ENCODE peak calls at places on chromosomes 16 and 17, in five cellular contexts. M is AG09319; H is activated CD8-positive, alpha-beta T cell treated with anti-CD3 and anti-CD28 coated beads for 36 hours; V is osteoblast; D is HCT116. F is an unnamed sample.

GRCh38 chr17:31452101-31452500 is 60.6 kb downstream of the RAB11FIP4 start:
- DNase-seq in M (no peak), H (no peak), V (peak; percentile 41), D (no peak), F (no peak)

GRCh38 chr17:80187090-80187489 is 17.3 kb downstream of the CARD14 start:
- DNase-seq in M (no peak), H (no peak), V (peak; percentile 93), D (no peak), F (no peak)

GRCh38 chr17:30520436-30520835 is 43.2 kb downstream of the GOSR1 start:
- DNase-seq in M (peak; percentile 57), H (no peak), V (peak; percentile 99), D (no peak), F (no peak)

GRCh38 chr16:51151435-51151950 is 423 bp upstream of the SALL1 start:
- DNase-seq in M (peak; percentile 64), H (no peak), V (peak; percentile 92), D (no peak), F (no peak)

GRCh38 chr16:54503011-54503410 is 216.4 kb upstream of the IRX3 start:
- DNase-seq in M (no peak), H (no peak), V (no peak), D (no peak), F (no peak)

GRCh38 chr17:58487589-58488427 is at the start of gene HSF5:
- DNase-seq in M (no peak), H (peak; percentile 80), V (no peak), D (no peak), F (no peak)

GRCh38 chr17:77453613-77454559 is 313.1 kb downstream of the SEC14L1 start:
- DNase-seq in M (no peak), H (peak; percentile 85), V (peak; percentile 59), D (no peak), F (no peak)

GRCh38 chr17:79137791-79138190 is 63.2 kb downstream of the ENGASE start:
- DNase-seq in M (no peak), H (no peak), V (no peak), D (no peak), F (no peak)

GRCh38 chr16:27220991-27221390 is 17.7 kb downstream of the KDM8 start:
- DNase-seq in M (no peak), H (no peak), V (peak; percentile 55), D (no peak), F (peak; percentile 41)

GRCh38 chr16:89366561-89367537 is 123.5 kb downstream of the ANKRD11 start:
- DNase-seq in M (no peak), H (no peak), V (peak; percentile 69), D (no peak), F (no peak)

GRCh38 chr17:70116919-70117318 is 41.9 kb downstream of the KCNJ16 start:
- DNase-seq in M (no peak), H (no peak), V (no peak), D (no peak), F (no peak)

GRCh38 chr17:70119545-70119944 is 44.5 kb downstream of the KCNJ16 start:
- DNase-seq in M (no peak), H (no peak), V (no peak), D (no peak), F (no peak)

GRCh38 chr17:70120420-70120819 is 45.4 kb downstream of the KCNJ16 start:
- DNase-seq in M (no peak), H (no peak), V (no peak), D (no peak), F (no peak)

GRCh38 chr17:70121136-70121535 is 46.1 kb downstream of the KCNJ16 start:
- DNase-seq in M (no peak), H (no peak), V (peak; percentile 71), D (no peak), F (no peak)

GRCh38 chr17:70119961-70120360 is 44.9 kb downstream of the KCNJ16 start:
- DNase-seq in M (no peak), H (no peak), V (no peak), D (no peak), F (no peak)
- TF ChIP-seq CTCF in M (no peak), H (no peak), V (no peak), D (no peak), F (no peak)

DNA sequence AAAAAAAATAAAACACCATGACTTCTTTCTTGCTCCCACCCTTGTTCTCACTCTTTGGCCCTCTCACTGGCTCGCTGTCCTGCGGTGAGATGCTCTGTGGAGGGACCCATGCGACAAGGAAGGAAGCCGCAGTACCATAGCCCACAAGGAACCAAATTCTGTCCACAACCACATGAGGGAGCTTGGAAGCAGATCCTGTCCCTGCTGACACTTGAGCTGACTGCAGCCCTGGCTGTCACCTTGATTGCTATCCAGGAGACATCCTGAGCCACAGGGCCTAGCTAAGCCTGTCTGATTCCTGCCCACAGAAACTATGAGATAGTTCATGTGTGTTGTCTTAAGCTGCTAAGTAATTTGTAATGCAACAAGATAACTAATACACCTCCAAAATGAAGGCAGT is 4.8 kb upstream of the MT2A start:
- DNase-seq in M (no peak), H (no peak), V (no peak), D (peak; percentile 56), F (no peak)
- TF ChIP-seq CTCF in M (peak; percentile 35), H (peak; percentile 12), V (peak; percentile 45), D (peak; percentile 55), F (peak; percentile 78)

DNA sequence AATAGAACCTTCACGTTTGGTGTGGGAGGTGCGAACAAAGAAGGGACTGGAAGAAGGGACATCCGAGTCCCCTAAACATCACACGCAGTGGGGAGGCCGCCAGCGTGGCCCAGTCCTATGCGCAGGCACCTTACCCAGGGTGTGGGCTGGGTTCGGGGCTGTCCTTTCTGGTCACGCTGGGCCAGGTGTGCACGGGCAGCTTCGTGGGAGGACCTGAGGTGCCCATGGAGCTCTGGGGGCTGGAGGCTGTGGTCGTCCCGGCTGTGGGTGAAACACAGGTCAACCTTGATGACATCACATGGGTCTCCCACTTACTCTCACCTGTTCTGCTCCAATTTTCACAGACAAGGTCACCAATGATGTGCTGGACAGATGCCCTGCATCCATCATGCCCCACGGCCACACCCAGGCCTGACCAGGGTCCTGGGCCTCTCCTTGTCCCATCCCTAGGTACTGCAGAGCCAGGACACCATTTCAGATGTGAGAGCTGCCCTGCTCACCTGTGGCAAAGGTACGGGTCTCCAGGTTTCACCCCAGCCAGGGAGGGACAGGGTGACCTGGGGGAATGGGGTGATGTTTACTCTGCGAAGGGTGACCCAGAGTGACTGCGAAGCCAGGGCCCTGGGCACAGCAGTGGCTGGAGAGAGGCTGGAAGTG is 3.1 kb downstream of the CD300C start:
- DNase-seq in M (no peak), H (no peak), V (no peak), D (no peak), F (peak; percentile 84)
- TF ChIP-seq CTCF in M (no peak), H (no peak), V (no peak), D (no peak), F (no peak)

GRCh38 chr17:63446218-63446980 is at the start of gene CYB561:
- DNase-seq in M (peak; percentile 40), H (peak; percentile 68), V (peak; percentile 99), D (peak; percentile 46), F (no peak)
- TF ChIP-seq CTCF in M (peak; percentile 39), H (no peak), V (peak; percentile 16), D (no peak), F (peak; percentile 44)

DNA sequence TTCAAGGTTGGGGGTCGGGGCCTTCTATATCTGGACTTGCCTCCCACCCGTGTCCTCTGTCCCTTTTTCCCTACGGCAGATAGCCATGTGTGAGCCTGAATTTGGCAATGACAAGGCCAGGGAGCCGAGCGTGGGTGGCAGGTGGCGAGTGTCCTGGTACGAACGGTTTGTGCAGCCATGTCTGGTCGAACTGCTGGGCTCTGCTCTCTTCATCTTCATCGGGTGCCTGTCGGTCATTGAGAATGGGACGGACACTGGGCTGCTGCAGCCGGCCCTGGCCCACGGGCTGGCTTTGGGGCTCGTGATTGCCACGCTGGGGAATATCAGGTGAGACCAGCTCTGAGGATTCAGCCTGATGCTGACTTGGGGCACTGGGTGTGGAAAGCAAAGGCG is 368 bp downstream of the AQP8 start:
- DNase-seq in M (no peak), H (no peak), V (no peak), D (no peak), F (no peak)
- TF ChIP-seq CTCF in M (no peak), H (no peak), V (no peak), D (no peak), F (no peak)